ENCODE peak calls at places on chromosomes 1 and 21, in ten cellular contexts. W is germinal center; A is anterior cingulate cortex; C is cortex of kidney; V is stomach; J is EL; Z is left kidney; Q is NCI-H345; H is activated naive CD4-positive, alpha-beta T cell; K is fibroblast of the conjunctiva. R is an unnamed sample.

GRCh38 chr1:218284377-218284916 is 646 bp upstream of the RRP15 start:
- DNase-seq in W (no peak), A (peak), C (no peak), V (no peak), J (no peak), Z (no peak), Q (peak), H (peak), K (no peak), R (peak)

GRCh38 chr1:79322511-79323027 is 316.0 kb upstream of the ADGRL4 start:
- DNase-seq in W (no peak), A (no peak), C (no peak), V (no peak), J (peak), Z (no peak), Q (no peak), H (no peak), K (peak), R (no peak)

GRCh38 chr1:50183734-50184133 is 75.0 kb downstream of the ELAVL4 start:
- DNase-seq in W (no peak), A (no peak), C (no peak), V (no peak), J (no peak), Z (peak), Q (no peak), H (no peak), K (no peak), R (no peak)

GRCh38 chr1:155051777-155052398 is 772 bp downstream of the ADAM15 start:
- DNase-seq in W (peak), A (peak), C (no peak), V (peak), J (peak), Z (peak), Q (peak), H (peak), K (no peak), R (no peak)

GRCh38 chr1:230243583-230244377 is 176.7 kb downstream of the GALNT2 start:
- DNase-seq in W (no peak), A (no peak), C (no peak), V (no peak), J (peak), Z (no peak), Q (no peak), H (no peak), K (no peak), R (no peak)

GRCh38 chr1:172417552-172417951 is 2.9 kb upstream of the C1orf105 start:
- DNase-seq in W (no peak), A (no peak), C (no peak), V (no peak), J (peak), Z (no peak), Q (no peak), H (no peak), K (no peak), R (no peak)

GRCh38 chr1:155396874-155397476 is 76.3 kb downstream of the RUSC1 start:
- DNase-seq in W (no peak), A (no peak), C (no peak), V (peak), J (no peak), Z (no peak), Q (no peak), H (no peak), K (no peak), R (no peak)

GRCh38 chr1:165444897-165445370 is at the start of gene RXRG:
- DNase-seq in W (no peak), A (peak), C (no peak), V (peak), J (no peak), Z (peak), Q (peak), H (no peak), K (no peak), R (peak)

GRCh38 chr1:230825061-230825803 is 43.1 kb downstream of the C1orf198 start:
- DNase-seq in W (no peak), A (no peak), C (no peak), V (peak), J (peak), Z (peak), Q (no peak), H (no peak), K (peak), R (no peak)

GRCh38 chr1:162538815-162539431 is 22.6 kb upstream of the UAP1 start:
- DNase-seq in W (no peak), A (no peak), C (no peak), V (no peak), J (peak), Z (no peak), Q (no peak), H (no peak), K (peak), R (no peak)

GRCh38 chr21:35366348-35367085 is 317.4 kb upstream of the RUNX1 start:
- DNase-seq in W (no peak), A (no peak), C (no peak), V (no peak), J (no peak), Z (no peak), Q (no peak), H (no peak), K (peak), R (no peak)

GRCh38 chr1:226627924-226628623 is 79.5 kb downstream of the STUM start:
- DNase-seq in W (no peak), A (no peak), C (no peak), V (no peak), J (no peak), Z (no peak), Q (no peak), H (no peak), K (no peak), R (no peak)

GRCh38 chr1:227805606-227806197 is 9.8 kb upstream of the PRSS38 start:
- DNase-seq in W (no peak), A (no peak), C (no peak), V (no peak), J (peak), Z (no peak), Q (no peak), H (no peak), K (peak), R (no peak)

GRCh38 chr1:229940689-229941088 is 126.3 kb upstream of the GALNT2 start:
- DNase-seq in W (no peak), A (no peak), C (no peak), V (no peak), J (peak), Z (peak), Q (no peak), H (no peak), K (no peak), R (no peak)

GRCh38 chr1:153655333-153655732 is 3.2 kb upstream of the SNAPIN start:
- DNase-seq in W (no peak), A (no peak), C (no peak), V (no peak), J (no peak), Z (no peak), Q (no peak), H (no peak), K (no peak), R (no peak)

GRCh38 chr1:9324246-9325096 is 31.8 kb downstream of the SPSB1 start:
- DNase-seq in W (no peak), A (peak), C (no peak), V (no peak), J (no peak), Z (no peak), Q (no peak), H (no peak), K (no peak), R (peak)

GRCh38 chr1:37277366-37277765 is 197.0 kb upstream of the ZC3H12A start:
- DNase-seq in W (no peak), A (no peak), C (no peak), V (no peak), J (no peak), Z (no peak), Q (no peak), H (no peak), K (no peak), R (no peak)

GRCh38 chr1:18955442-18956188 is 861 bp downstream of the IFFO2 start:
- DNase-seq in W (peak), A (no peak), C (peak), V (peak), J (peak), Z (peak), Q (peak), H (peak), K (no peak), R (no peak)